ENCODE peak calls at places on chromosomes 7 and 10, in four cellular contexts. C, T, K and H are unnamed samples.

GRCh38 chr10:47104786-47105385 is 193.7 kb downstream of the PTPN20 start:
- DNase-seq in T (no peak), K (no peak), C (no peak), H (no peak)

GRCh38 chr10:108899686-108900085 is 1023.6 kb downstream of the XPNPEP1 start:
- DNase-seq in C (no peak), K (no peak), T (no peak), H (no peak)

GRCh38 chr7:134512271-134512670 is 15.1 kb upstream of the AKR1B10 start:
- DNase-seq in K (no peak), T (no peak), C (no peak), H (no peak)

GRCh38 chr7:6271091-6271658 is 1.2 kb downstream of the CYTH3 start:
- DNase-seq in K (peak), C (peak), T (no peak), H (no peak)

GRCh38 chr7:128740996-128741395 is 1.8 kb downstream of the CALU start:
- DNase-seq in C (peak), T (no peak), K (no peak), H (no peak)

GRCh38 chr10:62726142-62726541 is 78.4 kb upstream of the ADO start:
- DNase-seq in C (no peak), K (no peak), T (no peak), H (peak)

GRCh38 chr7:94486206-94486605 is 23.4 kb upstream of the CASD1 start:
- DNase-seq in T (no peak), K (no peak), C (no peak), H (no peak)

GRCh38 chr10:119375574-119376265 is 166.8 kb downstream of the RGS10 start:
- DNase-seq in T (no peak), K (no peak), C (no peak), H (no peak)

GRCh38 chr7:31046723-31047122 is 5.4 kb upstream of the ADCYAP1R1 start:
- DNase-seq in K (no peak), T (no peak), C (no peak), H (no peak)

GRCh38 chr7:33157781-33158180 is 28.4 kb downstream of the BBS9 start:
- DNase-seq in C (no peak), T (no peak), K (no peak), H (no peak)

GRCh38 chr10:69025370-69025896 is 36.8 kb downstream of the KIFBP start:
- DNase-seq in K (no peak), C (no peak), T (no peak), H (no peak)